ENCODE peak calls at places on chromosomes 11 and 22, in eight cellular contexts. One of them, this sample, is unnamed.

GRCh38 chr22:30280495-30280894 is 8.8 kb downstream of the CASTOR1 start:
- DNase-seq in stimulated activated CD8-positive, alpha-beta memory T cell treated with anti-CD3 and anti-CD28 coated beads, Interleukin-4, amount 100 ng/mL, for 1 hour: no peak
- DNase-seq in Kasumi-1: no peak
- DNase-seq in activated T-cell treated with anti-CD3 and anti-CD28 coated beads for 1 hour: no peak
- DNase-seq in kidney epithelial cell: no peak
- DNase-seq in A549: no peak
- DNase-seq in epithelial cell of esophagus: peak; percentile 27
- DNase-seq in mesendoderm: no peak
- DNase-seq in this sample: no peak

GRCh38 chr11:71241721-71242259 is 10.6 kb downstream of the SHANK2 start:
- DNase-seq in A549: no peak
- DNase-seq in stimulated activated CD8-positive, alpha-beta memory T cell treated with anti-CD3 and anti-CD28 coated beads, Interleukin-4, amount 100 ng/mL, for 1 hour: no peak
- DNase-seq in kidney epithelial cell: no peak
- DNase-seq in activated T-cell treated with anti-CD3 and anti-CD28 coated beads for 1 hour: no peak
- DNase-seq in epithelial cell of esophagus: no peak
- DNase-seq in Kasumi-1: no peak
- DNase-seq in mesendoderm: no peak
- DNase-seq in this sample: no peak

GRCh38 chr11:2701898-2702434 is 2.2 kb upstream of the KCNQ1OT1 start:
- DNase-seq in mesendoderm: no peak
- DNase-seq in A549: no peak
- DNase-seq in epithelial cell of esophagus: no peak
- DNase-seq in Kasumi-1: no peak
- DNase-seq in activated T-cell treated with anti-CD3 and anti-CD28 coated beads for 1 hour: no peak
- DNase-seq in kidney epithelial cell: no peak
- DNase-seq in stimulated activated CD8-positive, alpha-beta memory T cell treated with anti-CD3 and anti-CD28 coated beads, Interleukin-4, amount 100 ng/mL, for 1 hour: no peak
- DNase-seq in this sample: no peak

GRCh38 chr11:62370743-62371440 is 33.6 kb downstream of the ASRGL1 start:
- DNase-seq in A549: no peak
- DNase-seq in stimulated activated CD8-positive, alpha-beta memory T cell treated with anti-CD3 and anti-CD28 coated beads, Interleukin-4, amount 100 ng/mL, for 1 hour: no peak
- DNase-seq in mesendoderm: no peak
- DNase-seq in activated T-cell treated with anti-CD3 and anti-CD28 coated beads for 1 hour: peak; percentile 13
- DNase-seq in epithelial cell of esophagus: no peak
- DNase-seq in Kasumi-1: peak; percentile 67
- DNase-seq in kidney epithelial cell: no peak
- DNase-seq in this sample: no peak

GRCh38 chr22:27318516-27318915 is 483.0 kb downstream of the MN1 start:
- DNase-seq in activated T-cell treated with anti-CD3 and anti-CD28 coated beads for 1 hour: no peak
- DNase-seq in stimulated activated CD8-positive, alpha-beta memory T cell treated with anti-CD3 and anti-CD28 coated beads, Interleukin-4, amount 100 ng/mL, for 1 hour: no peak
- DNase-seq in epithelial cell of esophagus: peak; percentile 77
- DNase-seq in A549: no peak
- DNase-seq in Kasumi-1: no peak
- DNase-seq in kidney epithelial cell: peak; percentile 49
- DNase-seq in mesendoderm: peak; percentile 27
- DNase-seq in this sample: no peak

GRCh38 chr11:47052165-47052564 is 115.6 kb downstream of the CSTPP1 start:
- DNase-seq in A549: no peak
- DNase-seq in kidney epithelial cell: no peak
- DNase-seq in mesendoderm: no peak
- DNase-seq in Kasumi-1: no peak
- DNase-seq in activated T-cell treated with anti-CD3 and anti-CD28 coated beads for 1 hour: no peak
- DNase-seq in epithelial cell of esophagus: no peak
- DNase-seq in stimulated activated CD8-positive, alpha-beta memory T cell treated with anti-CD3 and anti-CD28 coated beads, Interleukin-4, amount 100 ng/mL, for 1 hour: no peak
- DNase-seq in this sample: no peak

GRCh38 chr11:2844116-2844515 is 41.5 kb downstream of the CDKN1C start:
- DNase-seq in epithelial cell of esophagus: peak; percentile 16
- DNase-seq in stimulated activated CD8-positive, alpha-beta memory T cell treated with anti-CD3 and anti-CD28 coated beads, Interleukin-4, amount 100 ng/mL, for 1 hour: no peak
- DNase-seq in Kasumi-1: no peak
- DNase-seq in kidney epithelial cell: no peak
- DNase-seq in A549: no peak
- DNase-seq in mesendoderm: no peak
- DNase-seq in activated T-cell treated with anti-CD3 and anti-CD28 coated beads for 1 hour: no peak
- DNase-seq in this sample: peak; percentile 78

GRCh38 chr22:32722441-32722840 is 79.1 kb upstream of the TIMP3 start:
- DNase-seq in A549: no peak
- DNase-seq in stimulated activated CD8-positive, alpha-beta memory T cell treated with anti-CD3 and anti-CD28 coated beads, Interleukin-4, amount 100 ng/mL, for 1 hour: no peak
- DNase-seq in mesendoderm: no peak
- DNase-seq in activated T-cell treated with anti-CD3 and anti-CD28 coated beads for 1 hour: no peak
- DNase-seq in epithelial cell of esophagus: no peak
- DNase-seq in Kasumi-1: no peak
- DNase-seq in kidney epithelial cell: no peak
- DNase-seq in this sample: no peak

GRCh38 chr11:65604258-65604657 is 8.7 kb upstream of the KCNK7 start:
- DNase-seq in A549: no peak
- DNase-seq in kidney epithelial cell: no peak
- DNase-seq in Kasumi-1: no peak
- DNase-seq in epithelial cell of esophagus: no peak
- DNase-seq in mesendoderm: no peak
- DNase-seq in activated T-cell treated with anti-CD3 and anti-CD28 coated beads for 1 hour: no peak
- DNase-seq in stimulated activated CD8-positive, alpha-beta memory T cell treated with anti-CD3 and anti-CD28 coated beads, Interleukin-4, amount 100 ng/mL, for 1 hour: no peak
- DNase-seq in this sample: no peak

GRCh38 chr11:134270250-134270714 is 5.9 kb upstream of the GLB1L3 start:
- DNase-seq in epithelial cell of esophagus: peak; percentile 35
- DNase-seq in activated T-cell treated with anti-CD3 and anti-CD28 coated beads for 1 hour: no peak
- DNase-seq in Kasumi-1: no peak
- DNase-seq in kidney epithelial cell: no peak
- DNase-seq in stimulated activated CD8-positive, alpha-beta memory T cell treated with anti-CD3 and anti-CD28 coated beads, Interleukin-4, amount 100 ng/mL, for 1 hour: no peak
- DNase-seq in mesendoderm: peak; percentile 84
- DNase-seq in A549: no peak
- DNase-seq in this sample: peak; percentile 52

GRCh38 chr11:40877256-40877655 is 582.2 kb downstream of the LRRC4C start:
- DNase-seq in Kasumi-1: no peak
- DNase-seq in epithelial cell of esophagus: peak; percentile 60
- DNase-seq in stimulated activated CD8-positive, alpha-beta memory T cell treated with anti-CD3 and anti-CD28 coated beads, Interleukin-4, amount 100 ng/mL, for 1 hour: no peak
- DNase-seq in mesendoderm: peak; percentile 30
- DNase-seq in kidney epithelial cell: no peak
- DNase-seq in A549: no peak
- DNase-seq in activated T-cell treated with anti-CD3 and anti-CD28 coated beads for 1 hour: no peak
- DNase-seq in this sample: peak; percentile 68

GRCh38 chr11:5605849-5606248 is 9.4 kb downstream of the TRIM6 start:
- DNase-seq in epithelial cell of esophagus: peak; percentile 94
- DNase-seq in activated T-cell treated with anti-CD3 and anti-CD28 coated beads for 1 hour: no peak
- DNase-seq in mesendoderm: no peak
- DNase-seq in Kasumi-1: no peak
- DNase-seq in kidney epithelial cell: no peak
- DNase-seq in stimulated activated CD8-positive, alpha-beta memory T cell treated with anti-CD3 and anti-CD28 coated beads, Interleukin-4, amount 100 ng/mL, for 1 hour: no peak
- DNase-seq in A549: no peak
- DNase-seq in this sample: peak; percentile 59

GRCh38 chr11:17601206-17602075 is 54.4 kb downstream of the OTOG start:
- DNase-seq in epithelial cell of esophagus: no peak
- DNase-seq in activated T-cell treated with anti-CD3 and anti-CD28 coated beads for 1 hour: no peak
- DNase-seq in stimulated activated CD8-positive, alpha-beta memory T cell treated with anti-CD3 and anti-CD28 coated beads, Interleukin-4, amount 100 ng/mL, for 1 hour: no peak
- DNase-seq in Kasumi-1: no peak
- DNase-seq in A549: no peak
- DNase-seq in kidney epithelial cell: no peak
- DNase-seq in mesendoderm: peak; percentile 34
- DNase-seq in this sample: no peak

GRCh38 chr11:124074554-124074953 is 33.4 kb upstream of the OR10G7 start:
- DNase-seq in kidney epithelial cell: no peak
- DNase-seq in A549: no peak
- DNase-seq in mesendoderm: no peak
- DNase-seq in activated T-cell treated with anti-CD3 and anti-CD28 coated beads for 1 hour: no peak
- DNase-seq in Kasumi-1: no peak
- DNase-seq in stimulated activated CD8-positive, alpha-beta memory T cell treated with anti-CD3 and anti-CD28 coated beads, Interleukin-4, amount 100 ng/mL, for 1 hour: no peak
- DNase-seq in epithelial cell of esophagus: no peak
- DNase-seq in this sample: no peak

GRCh38 chr11:45058344-45058743 is 88.1 kb upstream of the PRDM11 start:
- DNase-seq in A549: no peak
- DNase-seq in Kasumi-1: no peak
- DNase-seq in epithelial cell of esophagus: no peak
- DNase-seq in stimulated activated CD8-positive, alpha-beta memory T cell treated with anti-CD3 and anti-CD28 coated beads, Interleukin-4, amount 100 ng/mL, for 1 hour: no peak
- DNase-seq in mesendoderm: no peak
- DNase-seq in kidney epithelial cell: no peak
- DNase-seq in activated T-cell treated with anti-CD3 and anti-CD28 coated beads for 1 hour: no peak
- DNase-seq in this sample: no peak

GRCh38 chr11:70020336-70021214 is 57.5 kb upstream of the ANO1 start:
- DNase-seq in Kasumi-1: no peak
- DNase-seq in epithelial cell of esophagus: no peak
- DNase-seq in activated T-cell treated with anti-CD3 and anti-CD28 coated beads for 1 hour: no peak
- DNase-seq in kidney epithelial cell: no peak
- DNase-seq in stimulated activated CD8-positive, alpha-beta memory T cell treated with anti-CD3 and anti-CD28 coated beads, Interleukin-4, amount 100 ng/mL, for 1 hour: no peak
- DNase-seq in mesendoderm: no peak
- DNase-seq in A549: no peak
- DNase-seq in this sample: peak; percentile 42

GRCh38 chr11:116730241-116730561 is 42.6 kb downstream of the BUD13 start:
- DNase-seq in mesendoderm: no peak
- DNase-seq in stimulated activated CD8-positive, alpha-beta memory T cell treated with anti-CD3 and anti-CD28 coated beads, Interleukin-4, amount 100 ng/mL, for 1 hour: no peak
- DNase-seq in kidney epithelial cell: no peak
- DNase-seq in Kasumi-1: no peak
- DNase-seq in activated T-cell treated with anti-CD3 and anti-CD28 coated beads for 1 hour: no peak
- DNase-seq in A549: no peak
- DNase-seq in epithelial cell of esophagus: no peak
- DNase-seq in this sample: no peak

This sample was measured in PC-3.